ENCODE peak calls at places on chromosome 4, in eight cellular contexts. N, L, W, B, C, K, H and F are unnamed samples.
A peak's percentile ranks its signal among the peaks of the same experiment; 100 is the strongest.

GRCh38 chr4:100742045-100742444 is 224.2 kb upstream of the EMCN start:
- DNase-seq in L (peak; percentile 25), H (peak; percentile 63), N (peak; percentile 69), B (peak; percentile 4), W (peak; percentile 67), C (peak; percentile 50), K (peak; percentile 5), F (no peak)

GRCh38 chr4:128525387-128525786 is 237.8 kb upstream of the PGRMC2 start:
- DNase-seq in H (no peak), K (no peak), C (no peak), L (no peak), N (peak; percentile 13), W (peak; percentile 91), B (no peak), F (no peak)

GRCh38 chr4:80484707-80485106 is 149.2 kb downstream of the CFAP299 start:
- DNase-seq in H (no peak), N (no peak), C (no peak), L (no peak), K (no peak), W (peak; percentile 22), B (no peak), F (no peak)

GRCh38 chr4:87679449-87680169 is 29.5 kb downstream of the DMP1 start:
- DNase-seq in N (peak; percentile 53), H (peak; percentile 48), B (peak; percentile 84), L (peak; percentile 49), K (peak; percentile 59), W (peak; percentile 68), C (peak; percentile 80), F (peak; percentile 73)

GRCh38 chr4:153115322-153116100 is 88.7 kb upstream of the TRIM2 start:
- DNase-seq in L (peak; percentile 95), K (no peak), B (no peak), N (peak; percentile 91), H (peak; percentile 46), C (no peak), W (peak; percentile 83), F (peak; percentile 47)

GRCh38 chr4:180437601-180438000 is 1805.6 kb upstream of the TENM3 start:
- DNase-seq in C (no peak), N (no peak), B (no peak), K (no peak), W (no peak), L (no peak), H (no peak), F (no peak)

GRCh38 chr4:81221303-81222081 is 6.5 kb upstream of the PRKG2 start:
- DNase-seq in W (peak; percentile 34), K (no peak), C (peak; percentile 6), H (no peak), N (no peak), B (no peak), L (no peak), F (no peak)

GRCh38 chr4:80266267-80266901 is at the start of gene FGF5:
- DNase-seq in C (peak; percentile 53), H (no peak), W (peak; percentile 99), N (peak; percentile 76), B (peak; percentile 64), L (peak; percentile 9), K (peak; percentile 83), F (peak; percentile 71)

GRCh38 chr4:132572210-132572609 is 576.9 kb upstream of the PCDH10 start:
- DNase-seq in C (peak; percentile 16), N (no peak), H (no peak), W (no peak), B (no peak), K (no peak), L (no peak), F (peak; percentile 45)

GRCh38 chr4:64551125-64551524 is 141.9 kb upstream of the TECRL start:
- DNase-seq in H (no peak), N (no peak), B (no peak), W (no peak), K (no peak), L (no peak), C (no peak), F (no peak)

GRCh38 chr4:133129237-133129636 is 19.9 kb upstream of the PCDH10 start:
- DNase-seq in C (no peak), B (no peak), W (no peak), H (no peak), L (no peak), N (no peak), K (no peak), F (no peak)

GRCh38 chr4:25953740-25954139 is 39.7 kb downstream of the SMIM20 start:
- DNase-seq in H (peak; percentile 79), K (no peak), C (no peak), N (peak; percentile 77), W (peak; percentile 70), B (peak; percentile 69), L (no peak), F (no peak)

GRCh38 chr4:5895287-5895686 is 2.4 kb upstream of the CRMP1 start:
- DNase-seq in C (no peak), K (no peak), H (no peak), W (no peak), N (no peak), L (no peak), B (no peak), F (no peak)

GRCh38 chr4:177546745-177547144 is 104.5 kb upstream of the AGA start:
- DNase-seq in B (no peak), L (no peak), K (no peak), N (peak; percentile 21), C (no peak), H (no peak), W (peak; percentile 23), F (no peak)

GRCh38 chr4:73080789-73081188 is 11.3 kb upstream of the COX18 start:
- DNase-seq in H (no peak), K (peak; percentile 37), L (no peak), W (peak; percentile 13), C (no peak), N (no peak), B (no peak), F (no peak)

GRCh38 chr4:34720563-34720962 is 1523.8 kb downstream of the ARAP2 start:
- DNase-seq in N (peak; percentile 55), H (peak; percentile 27), L (peak; percentile 47), W (peak; percentile 60), B (peak; percentile 48), K (peak; percentile 1), C (peak; percentile 67), F (peak; percentile 64)

GRCh38 chr4:103450693-103451092 is 252.6 kb upstream of the CENPE start:
- DNase-seq in H (no peak), B (no peak), C (no peak), N (peak; percentile 3), W (no peak), L (no peak), K (no peak), F (no peak)

GRCh38 chr4:41119867-41120295 is 94.5 kb downstream of the APBB2 start:
- DNase-seq in L (no peak), C (no peak), K (no peak), W (no peak), H (no peak), N (no peak), B (no peak), F (no peak)

GRCh38 chr4:179843370-179843769 is 2399.8 kb upstream of the TENM3 start:
- DNase-seq in H (no peak), B (peak; percentile 66), L (no peak), K (no peak), W (no peak), C (peak; percentile 4), N (no peak), F (no peak)

GRCh38 chr4:114383721-114384120 is 214.9 kb upstream of the UGT8 start:
- DNase-seq in B (no peak), H (peak; percentile 34), W (peak; percentile 92), C (no peak), L (no peak), K (no peak), N (peak; percentile 69), F (no peak)

GRCh38 chr4:169338246-169338645 is 67.5 kb upstream of the SH3RF1 start:
- DNase-seq in K (no peak), C (no peak), B (no peak), N (no peak), W (peak; percentile 68), H (no peak), L (no peak), F (no peak)
- H3K4me2 ChIP-seq in K (no peak overlapping the region), C (no peak overlapping the region), B (no peak overlapping the region), N (no peak overlapping the region), W (peak overlapping the region; percentile 60), H (no peak overlapping the region), L (no peak overlapping the region), F (no peak overlapping the region)

GRCh38 chr4:4857809-4858508 is 1.5 kb upstream of the MSX1 start:
- DNase-seq in L (no peak), W (no peak), C (peak; percentile 51), H (no peak), N (no peak), B (peak; percentile 84), K (peak; percentile 50), F (no peak)

GRCh38 chr4:4855293-4856070 is 4.0 kb upstream of the MSX1 start:
- DNase-seq in H (no peak), W (no peak), C (peak; percentile 36), N (no peak), B (peak; percentile 49), K (no peak), L (no peak), F (no peak)

GRCh38 chr4:4856071-4857000 is 3.1 kb upstream of the MSX1 start:
- DNase-seq in W (peak; percentile 55), N (peak; percentile 34), K (peak; percentile 70), H (no peak), L (no peak), C (peak; percentile 69), B (peak; percentile 75), F (peak; percentile 54)

GRCh38 chr4:4858527-4858926 is 938 bp upstream of the MSX1 start:
- DNase-seq in K (no peak), B (peak; percentile 41), L (no peak), C (no peak), N (no peak), W (no peak), H (no peak), F (no peak)

GRCh38 chr4:4857001-4857808 is 2.3 kb upstream of the MSX1 start:
- DNase-seq in K (no peak), C (no peak), L (no peak), N (no peak), W (no peak), H (no peak), B (no peak), F (no peak)
- H3K27me3 ChIP-seq in K (peaks cover 72% of the 10 kb centered on the region), C (peaks cover 96% of the 10 kb centered on the region), L (peaks cover 60% of the 10 kb centered on the region), N (peaks cover 25% of the 10 kb centered on the region), W (no peaks in the 10 kb centered on the region), H (no peaks in the 10 kb centered on the region), B (peaks cover 99% of the 10 kb centered on the region), F (peaks cover 78% of the 10 kb centered on the region)

DNA sequence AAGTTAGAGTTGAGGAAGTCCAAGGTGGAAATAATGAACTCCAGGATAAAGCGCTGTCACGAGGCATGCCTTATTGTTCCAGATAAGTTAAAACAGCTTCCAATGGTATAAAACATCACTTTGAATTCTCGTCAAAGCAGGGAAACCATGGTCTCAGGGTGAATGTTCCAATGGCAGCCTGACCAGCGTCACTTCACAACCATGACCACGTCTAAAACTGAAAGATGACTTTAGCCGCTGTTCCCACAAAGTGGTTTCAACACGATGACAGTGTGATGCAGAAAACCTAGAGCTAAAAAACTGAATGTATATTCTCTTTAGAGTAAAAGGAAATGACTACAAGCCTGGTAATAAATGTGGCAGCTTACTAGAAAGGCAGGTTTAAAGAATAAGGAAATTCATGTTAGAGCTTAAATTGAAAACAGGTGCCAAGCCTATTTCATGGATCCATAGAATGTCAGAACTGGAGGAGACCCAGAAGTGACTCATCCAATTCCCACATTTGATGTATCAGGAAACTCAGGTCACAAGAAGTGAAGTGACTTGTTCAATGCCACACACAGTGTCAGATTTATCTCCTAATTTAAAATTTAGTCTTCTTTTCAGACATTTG is 202.7 kb upstream of the GYPA start:
- DNase-seq in B (no peak), K (no peak), H (no peak), C (no peak), L (no peak), W (peak; percentile 1), N (no peak), F (no peak)
- TF ChIP-seq EZH2phosphoT487 in B (no peak), K (no peak), H (no peak), C (no peak), L (no peak), W (no peak), N (no peak), F (no peak)

GRCh38 chr4:36422582-36422981 is 141.2 kb downstream of the DTHD1 start:
- DNase-seq in C (peak; percentile 7), N (no peak), H (no peak), K (no peak), L (no peak), W (no peak), B (no peak), F (no peak)
- H3K4me2 ChIP-seq in C (no peak overlapping the region), N (no peak overlapping the region), H (no peak overlapping the region), K (no peak overlapping the region), L (no peak overlapping the region), W (no peak overlapping the region), B (no peak overlapping the region), F (no peak overlapping the region)